ENCODE peak calls at places on chromosomes 3 and 15, in four cellular contexts. F is naive thymus-derived CD4-positive, alpha-beta T cell; O is transverse colon; J is adrenal gland. L is an unnamed sample. For H3K9me3, the result is how much of the 10 kb centered on the place peaks cover.

GRCh38 chr3:187744169-187745151 is 808 bp downstream of the BCL6 start:
- DNase-seq in F (no peak), O (peak), J (peak), L (peak)

GRCh38 chr15:68679961-68680371 is 101.2 kb downstream of the CORO2B start:
- DNase-seq in J (no peak), O (no peak), F (no peak), L (no peak)

GRCh38 chr3:27166888-27167287 is 202.3 kb downstream of the NEK10 start:
- DNase-seq in J (no peak), O (no peak), F (no peak), L (no peak)

GRCh38 chr3:98782826-98783500 is 19.8 kb downstream of the ST3GAL6 start:
- DNase-seq in J (no peak), O (no peak), F (no peak), L (no peak)

GRCh38 chr3:124424396-124424795 is 305.9 kb upstream of the UMPS start:
- DNase-seq in O (no peak), F (no peak), J (no peak), L (no peak)

GRCh38 chr3:46186856-46187700 is 21.0 kb downstream of the CCR1 start:
- DNase-seq in O (no peak), J (no peak), F (no peak), L (no peak)

GRCh38 chr15:80072285-80072684 is 12.8 kb downstream of the ZFAND6 start:
- DNase-seq in J (no peak), F (peak), O (no peak), L (no peak)

GRCh38 chr3:69753179-69753775 is 14.0 kb downstream of the MITF start:
- DNase-seq in F (no peak), J (no peak), O (no peak), L (no peak)

GRCh38 chr3:161177996-161178395 is 43.1 kb upstream of the NMD3 start:
- DNase-seq in J (no peak), O (no peak), F (no peak), L (no peak)

GRCh38 chr3:174431717-174432116 is 427.4 kb upstream of the NAALADL2 start:
- DNase-seq in J (no peak), O (no peak), F (no peak), L (no peak)

GRCh38 chr15:64134322-64134829 is 17.2 kb upstream of the SNX22 start:
- DNase-seq in O (no peak), J (peak), F (no peak), L (no peak)

GRCh38 chr3:100732435-100732834 is 23.1 kb downstream of the TFG start:
- DNase-seq in O (no peak), F (no peak), J (no peak), L (no peak)

GRCh38 chr3:89025185-89025584 is 82.2 kb upstream of the EPHA3 start:
- DNase-seq in J (no peak), F (no peak), O (no peak), L (no peak)

DNA sequence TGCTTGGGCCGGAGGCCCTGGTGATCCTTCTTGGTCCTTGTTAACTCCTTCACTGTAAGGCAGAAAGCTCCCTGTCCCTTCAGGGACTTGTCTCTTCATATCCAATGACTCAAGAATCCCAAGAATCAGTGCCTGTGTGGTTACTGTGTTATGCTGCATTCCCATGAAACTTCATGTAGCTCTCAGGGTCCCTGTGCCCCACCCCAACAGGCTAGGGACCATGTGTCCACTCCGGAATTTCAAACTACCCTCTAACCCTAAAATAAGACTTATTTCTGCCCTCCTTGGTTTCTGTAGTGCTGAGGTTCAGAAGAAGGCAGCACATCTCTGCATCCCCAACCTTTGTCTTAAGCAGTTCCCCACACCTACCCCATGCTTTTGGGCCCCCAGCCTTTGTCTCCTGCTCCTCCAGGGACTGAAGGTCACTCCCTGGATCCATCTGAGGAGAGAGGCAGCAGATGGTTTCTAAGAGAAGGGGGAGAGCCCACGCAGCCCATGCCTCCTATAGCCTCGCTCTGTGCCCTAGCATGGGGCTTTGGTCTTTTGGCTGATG is 531 bp upstream of the MAP1A start:
- DNase-seq in J (no peak), F (no peak), O (no peak), L (no peak)
- H3K27ac ChIP-seq in J (no peak), F (no peak), O (peak), L (peak)

DNA sequence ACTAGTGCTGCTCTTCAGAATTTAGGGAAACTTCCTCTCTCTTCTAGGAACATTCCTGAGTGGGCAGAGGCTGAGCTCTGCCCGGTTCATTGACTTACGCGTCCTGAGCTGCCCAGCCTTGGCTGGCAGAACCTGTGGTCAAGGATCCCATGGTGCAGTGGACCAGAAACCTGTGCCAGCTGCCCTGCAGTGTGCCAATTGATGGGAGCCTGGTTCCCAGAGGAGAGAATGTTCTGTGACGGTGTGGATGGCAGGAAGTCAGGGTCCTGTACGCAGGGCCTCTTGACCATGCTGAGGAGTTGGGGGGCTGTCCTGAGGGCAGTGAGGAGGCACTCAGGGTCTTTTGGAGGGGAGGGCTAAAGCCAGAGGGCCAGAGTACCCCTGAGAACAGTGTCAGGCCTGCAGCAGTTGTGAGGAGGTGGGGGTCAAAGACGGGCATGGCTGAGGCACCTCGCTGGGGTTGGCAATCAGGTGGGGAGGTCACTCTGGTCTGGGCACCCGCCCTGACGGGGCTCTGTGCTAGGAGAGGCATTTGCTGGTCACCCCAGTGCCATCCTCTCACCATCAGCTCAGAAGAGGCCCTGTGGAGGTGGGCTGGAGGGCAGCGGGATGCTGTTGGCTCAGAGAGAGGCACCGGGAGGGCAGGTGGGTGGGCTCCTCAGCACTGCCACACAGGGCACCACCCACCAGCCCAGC is 61.1 kb downstream of the SCN5A start:
- DNase-seq in O (peak), J (peak), F (no peak), L (no peak)
- H3K9me3 ChIP-seq in O (under half), J (under half), F (under half), L (under half)

GRCh38 chr3:120174811-120175210 is 80.6 kb upstream of the GSK3B start:
- DNase-seq in J (no peak), F (no peak), O (no peak), L (no peak)

GRCh38 chr3:120177907-120178306 is 83.7 kb upstream of the GSK3B start:
- DNase-seq in J (no peak), F (no peak), O (no peak), L (no peak)

GRCh38 chr3:120173056-120173675 is 78.9 kb upstream of the GSK3B start:
- DNase-seq in F (no peak), O (no peak), J (no peak), L (no peak)

GRCh38 chr3:120180731-120181412 is 86.6 kb upstream of the GSK3B start:
- DNase-seq in O (no peak), F (no peak), J (no peak), L (no peak)

DNA sequence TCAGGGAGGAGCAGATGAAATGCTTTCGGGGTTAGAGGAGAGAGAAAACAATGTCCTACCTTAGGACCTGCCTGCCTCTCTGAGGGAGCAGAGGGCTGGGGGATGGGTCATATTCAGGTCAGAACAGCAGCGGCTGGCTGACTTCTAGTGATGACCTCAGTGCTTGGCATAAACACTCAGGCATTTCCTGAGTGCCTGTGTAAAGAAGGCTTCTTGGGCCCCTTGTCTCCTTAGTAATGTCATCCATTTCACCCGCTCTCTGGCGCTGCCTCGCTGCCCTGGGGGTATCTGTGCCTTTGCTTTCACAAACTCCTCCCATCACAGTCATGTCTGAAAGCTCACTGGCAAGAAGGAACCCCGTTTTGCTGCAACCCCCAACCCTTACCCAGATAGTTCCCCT is 82.9 kb upstream of the GSK3B start:
- DNase-seq in J (peak), O (no peak), F (no peak), L (no peak)
- H3K27ac ChIP-seq in J (peak), O (peak), F (no peak), L (no peak)

GRCh38 chr3:198107840-198108734 is 148.1 kb downstream of the LMLN start:
- DNase-seq in J (no peak), O (no peak), F (no peak), L (no peak)

GRCh38 chr3:198109883-198110282 is 149.9 kb downstream of the LMLN start:
- DNase-seq in O (no peak), F (no peak), J (no peak), L (no peak)

GRCh38 chr3:198108756-198109155 is 148.7 kb downstream of the LMLN start:
- DNase-seq in F (no peak), J (no peak), O (no peak), L (no peak)

GRCh38 chr3:198112031-198112430 is 152.0 kb downstream of the LMLN start:
- DNase-seq in O (no peak), F (no peak), J (no peak), L (no peak)

DNA sequence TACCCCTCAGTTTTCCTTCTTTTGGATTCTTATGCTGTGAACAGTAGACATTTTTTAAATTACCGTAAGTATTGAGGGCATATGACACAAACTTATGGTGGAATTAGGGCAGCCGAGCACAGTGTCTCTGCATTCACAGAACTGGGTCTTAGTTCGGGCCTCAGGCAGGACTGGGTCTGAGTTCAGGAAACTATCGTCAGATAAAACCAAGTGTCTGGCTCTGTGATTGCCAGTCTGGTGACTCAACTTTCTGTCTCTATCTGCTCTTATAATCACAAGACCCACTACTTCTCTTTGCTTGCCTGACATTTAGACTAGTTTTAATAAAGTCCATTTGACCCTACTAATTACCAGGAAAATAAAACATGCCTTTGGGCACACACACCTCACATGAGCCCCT is 146.2 kb downstream of the LMLN start:
- DNase-seq in O (no peak), F (no peak), J (no peak), L (no peak)
- H3K9me3 ChIP-seq in O (under half), F (under half), J (under half), L (under half)

L was measured in CD8-positive, alpha-beta memory T cell.